ENCODE peak calls at places on chromosomes 13 and 19, in six cellular contexts. L, N, O, G, A and X are unnamed samples. For H3K4me1, the result is how much of the 10 kb centered on the place peaks cover.

GRCh38 chr19:27672309-27673047 is 1540.5 kb downstream of the UQCRFS1 start:
- DNase-seq in G (no peak), O (no peak), A (peak), L (no peak), N (no peak), X (no peak)

GRCh38 chr13:42720116-42720857 is 61.1 kb upstream of the FAM216B start:
- DNase-seq in L (no peak), N (peak), A (no peak), O (no peak), G (peak), X (no peak)

GRCh38 chr19:5244351-5244750 is 96.3 kb downstream of the PTPRS start:
- DNase-seq in N (no peak), A (no peak), G (no peak), L (no peak), O (no peak), X (no peak)

GRCh38 chr13:113915012-113915763 is 51.3 kb upstream of the GAS6 start:
- DNase-seq in O (no peak), G (no peak), L (no peak), N (no peak), A (no peak), X (peak)

GRCh38 chr13:102405499-102406079 is 3.7 kb upstream of the FGF14 start:
- DNase-seq in L (peak), A (no peak), G (no peak), O (no peak), N (peak), X (no peak)

GRCh38 chr13:38366954-38367645 is 17.4 kb downstream of the UFM1 start:
- DNase-seq in O (no peak), L (no peak), A (no peak), G (peak), N (peak), X (no peak)

GRCh38 chr13:56561327-56561726 is 579.4 kb upstream of the PRR20A start:
- DNase-seq in G (no peak), A (no peak), O (no peak), N (no peak), L (peak), X (no peak)

GRCh38 chr19:8254286-8255001 is 45.3 kb downstream of the CERS4 start:
- DNase-seq in G (no peak), O (no peak), L (no peak), A (no peak), N (no peak), X (no peak)

GRCh38 chr13:103133551-103133950 is 67.3 kb upstream of the SLC10A2 start:
- DNase-seq in O (no peak), G (no peak), A (no peak), L (no peak), N (no peak), X (no peak)

GRCh38 chr13:76533251-76533650 is 353.0 kb downstream of the KCTD12 start:
- DNase-seq in O (no peak), L (no peak), A (no peak), N (peak), G (no peak), X (no peak)

GRCh38 chr13:37695200-37695599 is 96.6 kb upstream of the POSTN start:
- DNase-seq in O (no peak), N (no peak), A (no peak), L (no peak), G (no peak), X (no peak)

GRCh38 chr13:52600666-52601065 is 41.6 kb upstream of the HNRNPA1L2 start:
- DNase-seq in A (no peak), G (no peak), O (no peak), L (no peak), N (no peak), X (no peak)

GRCh38 chr13:76685938-76686337 is 200.3 kb downstream of the KCTD12 start:
- DNase-seq in O (no peak), G (no peak), A (no peak), N (no peak), L (no peak), X (no peak)

GRCh38 chr19:32630338-32630737 is 44.6 kb downstream of the ANKRD27 start:
- DNase-seq in A (no peak), O (no peak), G (no peak), L (no peak), N (no peak), X (no peak)

GRCh38 chr19:50705422-50706019 is 14.1 kb downstream of the SHANK1 start:
- DNase-seq in N (peak), O (no peak), L (peak), A (no peak), G (peak), X (no peak)

GRCh38 chr13:34308725-34309124 is 490.8 kb downstream of the RFC3 start:
- DNase-seq in L (no peak), N (no peak), G (no peak), A (no peak), O (no peak), X (no peak)

GRCh38 chr13:76014618-76015315 is 378.6 kb downstream of the LMO7 start:
- DNase-seq in O (no peak), N (peak), G (no peak), A (peak), L (peak), X (no peak)

DNA sequence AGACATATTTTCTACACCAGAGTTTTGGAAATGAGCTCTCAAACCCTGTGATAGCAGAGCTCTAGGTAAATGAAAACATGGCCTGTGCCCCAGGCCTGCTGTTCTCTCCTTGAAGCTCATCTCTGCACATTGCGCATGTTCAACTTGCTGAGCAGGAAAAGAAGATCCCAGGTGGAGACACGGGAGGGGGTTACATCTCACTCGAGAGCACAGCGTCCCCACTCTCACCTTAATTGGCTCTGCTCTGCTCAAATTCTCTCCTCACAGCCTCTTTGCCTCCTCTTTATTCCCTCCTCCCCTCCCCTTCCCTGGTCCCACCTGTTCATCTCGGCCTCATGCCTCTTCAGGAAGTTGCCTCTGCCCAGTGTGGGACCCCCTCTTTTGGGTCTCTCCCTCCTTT is 44.7 kb downstream of the RGCC start:
- DNase-seq in G (no peak), A (no peak), N (no peak), O (no peak), L (no peak), X (no peak)
- H3K4me1 ChIP-seq in G (under half), A (under half), N (under half), O (under half), L (under half), X (under half)

DNA sequence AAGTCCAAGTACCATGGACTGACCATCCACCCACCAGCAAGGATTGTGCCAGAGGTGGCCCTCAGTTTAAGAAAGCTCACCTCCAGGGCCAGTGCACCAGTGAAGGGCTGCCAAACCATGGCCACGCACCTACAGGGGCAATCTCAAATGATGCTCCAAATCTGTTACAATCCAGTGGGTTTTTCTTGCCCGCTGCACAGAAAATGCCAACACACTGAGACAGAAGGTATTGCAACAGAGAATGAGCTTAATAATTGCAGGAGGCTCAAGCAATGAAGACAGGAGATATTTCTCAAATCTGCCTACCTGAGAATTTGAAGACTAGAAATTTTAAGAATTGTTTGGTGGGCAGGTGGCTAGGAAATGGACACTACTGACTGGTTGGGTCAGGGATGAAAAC is 22.0 kb downstream of the CEACAM7 start:
- DNase-seq in N (no peak), O (no peak), L (no peak), G (no peak), A (no peak), X (no peak)
- H3K4me1 ChIP-seq in N (under half), O (under half), L (under half), G (under half), A (under half), X (under half)

DNA sequence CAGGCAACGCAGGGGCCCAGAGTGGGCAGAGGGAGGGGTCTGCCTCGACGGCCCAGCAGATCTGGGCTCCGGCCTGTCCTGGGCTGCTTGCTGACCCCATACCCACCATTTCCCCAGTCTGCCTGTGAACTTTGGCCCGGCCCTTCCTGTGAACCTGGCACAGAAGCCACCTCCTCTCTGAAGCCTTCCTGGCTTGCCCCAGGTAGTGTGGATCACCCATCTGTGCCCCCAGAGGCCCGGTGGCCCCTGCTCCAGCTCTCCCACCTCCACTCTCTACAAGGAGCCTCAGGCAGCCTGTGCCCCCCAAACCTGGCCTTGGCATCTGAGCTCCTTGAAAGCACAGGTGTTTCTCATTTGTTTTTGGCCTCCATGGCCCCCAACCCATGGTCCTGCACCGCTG is 15.7 kb downstream of the PLEKHF1 start:
- DNase-seq in G (no peak), A (no peak), L (no peak), O (no peak), N (no peak), X (no peak)
- H3K4me1 ChIP-seq in G (under half), A (half or more), L (under half), O (half or more), N (under half), X (under half)

DNA sequence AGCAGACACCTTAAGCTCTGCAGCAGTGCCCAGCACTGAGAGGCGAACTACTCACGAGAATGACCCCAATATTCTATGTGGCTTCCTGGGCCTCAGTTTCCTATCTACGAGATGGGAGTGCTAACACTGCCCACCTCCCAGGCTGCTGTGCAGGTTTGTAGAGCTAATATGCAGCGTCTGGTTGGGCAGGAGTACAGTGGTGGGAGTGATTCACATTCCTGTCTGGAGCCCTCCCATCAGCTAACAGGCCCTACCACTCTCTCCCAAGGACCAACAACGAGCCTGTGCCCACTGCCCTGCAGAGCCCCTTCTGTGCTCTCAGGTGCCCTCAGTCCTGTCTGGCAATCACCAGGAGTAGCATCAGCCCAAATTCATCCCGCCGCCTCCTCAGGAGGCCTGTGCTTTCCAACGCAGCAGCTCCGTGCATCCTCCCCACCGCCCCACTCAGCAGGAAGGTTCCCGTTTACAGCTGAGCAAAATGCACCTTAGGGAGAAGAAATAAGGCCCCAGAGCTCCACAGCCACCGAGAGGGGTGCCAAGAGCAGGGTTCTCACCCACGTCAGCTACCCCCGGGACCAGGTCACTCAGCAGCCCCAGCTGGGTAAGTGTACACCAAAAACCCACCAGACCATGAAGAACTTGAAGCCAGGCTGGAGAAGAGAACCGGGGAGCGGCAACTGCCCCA is 6.6 kb downstream of the AKT2 start:
- DNase-seq in A (no peak), L (no peak), N (no peak), O (peak), G (no peak), X (no peak)
- H3K4me1 ChIP-seq in A (half or more), L (under half), N (under half), O (half or more), G (under half), X (under half)

DNA sequence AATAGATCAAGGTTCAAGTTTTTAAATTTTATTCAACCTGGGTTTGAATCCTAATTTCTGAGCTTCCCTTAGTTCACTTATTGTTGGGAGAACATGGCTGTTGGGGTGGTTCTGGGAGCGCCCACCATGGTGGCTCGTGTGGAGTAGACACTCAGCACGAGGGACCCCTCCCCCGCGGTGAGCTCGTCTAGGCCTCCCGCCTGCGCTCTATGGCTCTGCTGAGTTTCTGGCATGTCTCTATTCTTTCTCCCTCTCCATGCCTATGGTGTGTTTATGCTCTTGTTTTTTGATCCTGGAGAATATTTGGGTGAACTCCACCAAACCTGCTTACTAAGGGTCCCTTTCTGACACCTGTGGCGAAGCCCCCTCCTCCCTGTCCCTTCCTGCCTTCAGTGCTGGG is 1.6 kb upstream of the EPN1 start:
- DNase-seq in L (no peak), A (no peak), N (no peak), O (no peak), G (no peak), X (no peak)
- H3K4me1 ChIP-seq in L (under half), A (under half), N (under half), O (under half), G (under half), X (under half)

GRCh38 chr19:1400281-1401137 is 833 bp downstream of the GAMT start:
- DNase-seq in N (no peak), L (peak), O (no peak), A (peak), G (no peak), X (no peak)

GRCh38 chr19:1401138-1401888 is at the start of gene GAMT:
- DNase-seq in A (no peak), G (no peak), N (no peak), O (no peak), L (peak), X (no peak)

GRCh38 chr19:1401889-1402217 is 511 bp upstream of the GAMT start:
- DNase-seq in N (no peak), L (no peak), O (no peak), G (no peak), A (no peak), X (no peak)

GRCh38 chr19:1399745-1400144 is 1.6 kb downstream of the GAMT start:
- DNase-seq in N (no peak), L (no peak), A (no peak), G (no peak), O (no peak), X (no peak)

GRCh38 chr19:1402411-1403070 is 1.2 kb upstream of the GAMT start:
- DNase-seq in N (no peak), A (no peak), L (no peak), O (no peak), G (peak), X (peak)
- H3K4me1 ChIP-seq in N (under half), A (under half), L (under half), O (under half), G (under half), X (under half)

GRCh38 chr19:38656171-38656981 is 8.9 kb downstream of the ACTN4 start:
- DNase-seq in N (peak), L (no peak), A (no peak), G (peak), O (no peak), X (no peak)
- H3K4me1 ChIP-seq in N (under half), L (half or more), A (half or more), G (half or more), O (half or more), X (under half)